ENCODE peak calls at places on chromosomes 4 and X, in nine cellular contexts. One of them, this sample, is unnamed.

GRCh38 chr4:5638316-5638715 is 70.0 kb downstream of the EVC2 start:
- DNase-seq in NCI-H1694 treated with DMSO at 0.1 percent for 48 hours: no peak
- DNase-seq in fibroblast of the aortic adventitia: peak
- DNase-seq in non-pigmented ciliary epithelial cell: peak
- DNase-seq in mesendoderm: no peak
- DNase-seq in SW480: peak
- DNase-seq in RWPE1: peak
- DNase-seq in left colon: no peak
- DNase-seq in upper lobe of right lung: no peak
- DNase-seq in this sample: peak

GRCh38 chrX:1442724-1443367 is 9.9 kb downstream of the ASMTL start:
- DNase-seq in NCI-H1694 treated with DMSO at 0.1 percent for 48 hours: no peak
- DNase-seq in fibroblast of the aortic adventitia: no peak
- DNase-seq in non-pigmented ciliary epithelial cell: no peak
- DNase-seq in mesendoderm: no peak
- DNase-seq in SW480: no peak
- DNase-seq in RWPE1: no peak
- DNase-seq in left colon: no peak
- DNase-seq in upper lobe of right lung: peak
- DNase-seq in this sample: peak

GRCh38 chr4:5919044-5919443 is 26.2 kb upstream of the CRMP1 start:
- DNase-seq in NCI-H1694 treated with DMSO at 0.1 percent for 48 hours: no peak
- DNase-seq in fibroblast of the aortic adventitia: no peak
- DNase-seq in non-pigmented ciliary epithelial cell: no peak
- DNase-seq in mesendoderm: no peak
- DNase-seq in SW480: no peak
- DNase-seq in RWPE1: no peak
- DNase-seq in left colon: no peak
- DNase-seq in upper lobe of right lung: no peak
- DNase-seq in this sample: no peak

GRCh38 chr4:41160856-41161255 is 53.5 kb downstream of the APBB2 start:
- DNase-seq in NCI-H1694 treated with DMSO at 0.1 percent for 48 hours: no peak
- DNase-seq in fibroblast of the aortic adventitia: peak
- DNase-seq in non-pigmented ciliary epithelial cell: no peak
- DNase-seq in mesendoderm: no peak
- DNase-seq in SW480: no peak
- DNase-seq in RWPE1: peak
- DNase-seq in left colon: no peak
- DNase-seq in upper lobe of right lung: no peak
- DNase-seq in this sample: no peak

GRCh38 chrX:129983575-129984131 is 1.2 kb downstream of the BCORL1 start:
- DNase-seq in NCI-H1694 treated with DMSO at 0.1 percent for 48 hours: no peak
- DNase-seq in fibroblast of the aortic adventitia: no peak
- DNase-seq in non-pigmented ciliary epithelial cell: no peak
- DNase-seq in mesendoderm: no peak
- DNase-seq in SW480: no peak
- DNase-seq in RWPE1: no peak
- DNase-seq in left colon: peak
- DNase-seq in upper lobe of right lung: peak
- DNase-seq in this sample: no peak

GRCh38 chr4:150799207-150799606 is 215.9 kb downstream of the LRBA start:
- DNase-seq in NCI-H1694 treated with DMSO at 0.1 percent for 48 hours: no peak
- DNase-seq in fibroblast of the aortic adventitia: peak
- DNase-seq in non-pigmented ciliary epithelial cell: no peak
- DNase-seq in mesendoderm: peak
- DNase-seq in SW480: no peak
- DNase-seq in RWPE1: no peak
- DNase-seq in left colon: no peak
- DNase-seq in upper lobe of right lung: no peak
- DNase-seq in this sample: no peak

GRCh38 chr4:58809366-58809765 is 1699.2 kb upstream of the IGFBP7 start:
- DNase-seq in NCI-H1694 treated with DMSO at 0.1 percent for 48 hours: no peak
- DNase-seq in fibroblast of the aortic adventitia: no peak
- DNase-seq in non-pigmented ciliary epithelial cell: no peak
- DNase-seq in mesendoderm: peak
- DNase-seq in SW480: no peak
- DNase-seq in RWPE1: no peak
- DNase-seq in left colon: no peak
- DNase-seq in upper lobe of right lung: no peak
- DNase-seq in this sample: no peak

GRCh38 chrX:7149421-7149820 is 1.5 kb upstream of the PUDP start:
- DNase-seq in NCI-H1694 treated with DMSO at 0.1 percent for 48 hours: no peak
- DNase-seq in fibroblast of the aortic adventitia: no peak
- DNase-seq in non-pigmented ciliary epithelial cell: no peak
- DNase-seq in mesendoderm: no peak
- DNase-seq in SW480: no peak
- DNase-seq in RWPE1: no peak
- DNase-seq in left colon: no peak
- DNase-seq in upper lobe of right lung: no peak
- DNase-seq in this sample: no peak

GRCh38 chr4:4837921-4838601 is 21.4 kb upstream of the MSX1 start:
- DNase-seq in NCI-H1694 treated with DMSO at 0.1 percent for 48 hours: no peak
- DNase-seq in fibroblast of the aortic adventitia: no peak
- DNase-seq in non-pigmented ciliary epithelial cell: peak
- DNase-seq in mesendoderm: peak
- DNase-seq in SW480: no peak
- DNase-seq in RWPE1: no peak
- DNase-seq in left colon: no peak
- DNase-seq in upper lobe of right lung: peak
- DNase-seq in this sample: peak

GRCh38 chr4:26020083-26020668 is 106.2 kb downstream of the SMIM20 start:
- DNase-seq in NCI-H1694 treated with DMSO at 0.1 percent for 48 hours: no peak
- DNase-seq in fibroblast of the aortic adventitia: peak
- DNase-seq in non-pigmented ciliary epithelial cell: peak
- DNase-seq in mesendoderm: no peak
- DNase-seq in SW480: no peak
- DNase-seq in RWPE1: peak
- DNase-seq in left colon: no peak
- DNase-seq in upper lobe of right lung: no peak
- DNase-seq in this sample: no peak

GRCh38 chr4:87540176-87541058 is 11.2 kb upstream of the SPARCL1 start:
- DNase-seq in NCI-H1694 treated with DMSO at 0.1 percent for 48 hours: no peak
- DNase-seq in fibroblast of the aortic adventitia: peak
- DNase-seq in non-pigmented ciliary epithelial cell: no peak
- DNase-seq in mesendoderm: no peak
- DNase-seq in SW480: no peak
- DNase-seq in RWPE1: no peak
- DNase-seq in left colon: peak
- DNase-seq in upper lobe of right lung: no peak
- DNase-seq in this sample: no peak

GRCh38 chr4:61400446-61400845 is 200.3 kb downstream of the ADGRL3 start:
- DNase-seq in NCI-H1694 treated with DMSO at 0.1 percent for 48 hours: no peak
- DNase-seq in fibroblast of the aortic adventitia: no peak
- DNase-seq in non-pigmented ciliary epithelial cell: no peak
- DNase-seq in mesendoderm: no peak
- DNase-seq in SW480: no peak
- DNase-seq in RWPE1: no peak
- DNase-seq in left colon: no peak
- DNase-seq in upper lobe of right lung: no peak
- DNase-seq in this sample: no peak

This sample was measured in islet precursor cell.